ENCODE peak calls at places on chromosomes 2 and 18, in four cellular contexts. Q is NCI-H82, V is neuronal stem cell, L is foreskin melanocyte. P is an unnamed sample.

GRCh38 chr2:97678217-97678762 is 8.8 kb downstream of the C2orf92 start:
- DNase-seq in Q (no peak), V (no peak), L (peak), P (no peak)

GRCh38 chr2:12652723-12653122 is 64.0 kb upstream of the TRIB2 start:
- DNase-seq in Q (no peak), V (no peak), L (no peak), P (no peak)

GRCh38 chr2:23241611-23242245 is 143.3 kb upstream of the KLHL29 start:
- DNase-seq in Q (no peak), V (no peak), L (no peak), P (no peak)

GRCh38 chr2:10283106-10284062 is 19.3 kb upstream of the HPCAL1 start:
- DNase-seq in Q (no peak), V (peak), L (peak), P (no peak)

GRCh38 chr2:177397501-177398289 is 5.1 kb downstream of the AGPS start:
- DNase-seq in Q (no peak), V (no peak), L (peak), P (peak)

GRCh38 chr2:111705711-111706323 is 178.2 kb downstream of the ANAPC1 start:
- DNase-seq in Q (no peak), V (peak), L (no peak), P (no peak)

GRCh38 chr2:36567711-36568408 is 30.1 kb downstream of the FEZ2 start:
- DNase-seq in Q (peak), V (no peak), L (no peak), P (no peak)

GRCh38 chr18:78950386-78950785 is 29.2 kb upstream of the SALL3 start:
- DNase-seq in Q (no peak), V (no peak), L (no peak), P (no peak)

GRCh38 chr18:57984490-57985109 is 59.4 kb upstream of the NEDD4L start:
- DNase-seq in Q (peak), V (no peak), L (no peak), P (no peak)

GRCh38 chr2:7661532-7661931 is 744.3 kb downstream of the RNF144A start:
- DNase-seq in Q (no peak), V (no peak), L (no peak), P (no peak)

GRCh38 chr2:100106460-100106859 is 35.9 kb downstream of the AFF3 start:
- DNase-seq in Q (no peak), V (no peak), L (no peak), P (peak)

P was measured in left colon.